ENCODE peak calls at places on chromosomes 12 and 14, in six cellular contexts. L, B, P, O, G and S are unnamed samples.

GRCh38 chr14:97024300-97024699 is 227.1 kb downstream of the VRK1 start:
- DNase-seq in L (no peak), B (no peak), P (no peak), O (no peak), G (no peak), S (no peak)

GRCh38 chr12:64678835-64679234 is 68.5 kb downstream of the RASSF3 start:
- DNase-seq in L (no peak), B (no peak), P (no peak), O (no peak), G (no peak), S (no peak)

GRCh38 chr12:2689879-2690278 is 104.9 kb upstream of the FKBP4 start:
- DNase-seq in L (no peak), B (no peak), P (no peak), O (no peak), G (no peak), S (no peak)

GRCh38 chr14:61211476-61212262 is 69.5 kb downstream of the TMEM30B start:
- DNase-seq in L (no peak), B (no peak), P (no peak), O (no peak), G (no peak), S (no peak)

GRCh38 chr14:102574840-102575478 is 17.5 kb upstream of the RCOR1 start:
- DNase-seq in L (no peak), B (no peak), P (no peak), O (peak; percentile 82), G (no peak), S (no peak)

GRCh38 chr12:97921957-97922722 is 459.5 kb downstream of the RMST start:
- DNase-seq in L (no peak), B (no peak), P (no peak), O (no peak), G (no peak), S (no peak)

GRCh38 chr12:62966990-62967506 is 32.1 kb upstream of the PPM1H start:
- DNase-seq in L (no peak), B (no peak), P (no peak), O (peak; percentile 90), G (no peak), S (no peak)

GRCh38 chr12:115752913-115753726 is 524.4 kb downstream of the MED13L start:
- DNase-seq in L (no peak), B (peak; percentile 33), P (peak; percentile 87), O (peak; percentile 58), G (peak; percentile 20), S (peak; percentile 70)

GRCh38 chr14:43647302-43647701 is 859.8 kb downstream of the FSCB start:
- DNase-seq in L (no peak), B (no peak), P (no peak), O (peak; percentile 23), G (no peak), S (no peak)

GRCh38 chr14:94469261-94469660 is 6.7 kb downstream of the SERPINA9 start:
- DNase-seq in L (no peak), B (no peak), P (no peak), O (no peak), G (no peak), S (no peak)

GRCh38 chr14:60998617-60999016 is 17.6 kb downstream of the SLC38A6 start:
- DNase-seq in L (no peak), B (no peak), P (no peak), O (no peak), G (no peak), S (no peak)

GRCh38 chr14:74913986-74914573 is 9.0 kb downstream of the RPS6KL1 start:
- DNase-seq in L (no peak), B (peak; percentile 65), P (peak; percentile 68), O (peak; percentile 62), G (peak; percentile 73), S (peak; percentile 88)

GRCh38 chr12:118376089-118377004 is at the start of gene SUDS3:
- DNase-seq in L (peak; percentile 94), B (peak; percentile 95), P (peak; percentile 89), O (peak; percentile 78), G (peak; percentile 90), S (peak; percentile 97)

GRCh38 chr14:102530828-102531478 is 21.4 kb upstream of the ANKRD9 start:
- DNase-seq in L (no peak), B (no peak), P (no peak), O (no peak), G (no peak), S (no peak)

GRCh38 chr14:61385002-61385685 is 63.8 kb downstream of the PRKCH start:
- DNase-seq in L (peak; percentile 39), B (no peak), P (no peak), O (no peak), G (no peak), S (no peak)

GRCh38 chr14:45715946-45716345 is 462.9 kb upstream of the MIS18BP1 start:
- DNase-seq in L (no peak), B (no peak), P (no peak), O (no peak), G (no peak), S (no peak)

GRCh38 chr14:91388551-91388975 is 29.1 kb downstream of the CCDC88C start:
- DNase-seq in L (no peak), B (no peak), P (no peak), O (no peak), G (no peak), S (no peak)

GRCh38 chr12:5309654-5310053 is 122.3 kb upstream of the NTF3 start:
- DNase-seq in L (no peak), B (no peak), P (peak; percentile 76), O (no peak), G (no peak), S (no peak)

GRCh38 chr14:105475916-105476845 is 1.6 kb downstream of the CRIP2 start:
- DNase-seq in L (no peak), B (peak; percentile 73), P (no peak), O (peak; percentile 57), G (peak; percentile 37), S (no peak)

GRCh38 chr12:9707864-9708808 is 24.8 kb downstream of the CLECL1 start:
- DNase-seq in L (peak; percentile 56), B (peak; percentile 58), P (peak; percentile 17), O (peak; percentile 31), G (no peak), S (peak; percentile 66)

GRCh38 chr12:121003650-121004049 is 12.6 kb downstream of the C12orf43 start:
- DNase-seq in L (no peak), B (peak; percentile 61), P (no peak), O (peak; percentile 46), G (no peak), S (no peak)

GRCh38 chr12:124700810-124701594 is 133.6 kb upstream of the NCOR2 start:
- DNase-seq in L (no peak), B (peak; percentile 68), P (no peak), O (no peak), G (peak; percentile 37), S (peak; percentile 74)

GRCh38 chr12:130832561-130833209 is 6.4 kb downstream of the STX2 start:
- DNase-seq in L (no peak), B (no peak), P (no peak), O (no peak), G (peak; percentile 53), S (no peak)

GRCh38 chr14:22882529-22883190 is 362 bp upstream of the REM2 start:
- DNase-seq in L (no peak), B (peak; percentile 50), P (peak; percentile 44), O (no peak), G (peak; percentile 47), S (peak; percentile 54)

GRCh38 chr12:11730299-11731041 is 81.0 kb downstream of the ETV6 start:
- DNase-seq in L (peak; percentile 74), B (peak; percentile 84), P (peak; percentile 84), O (no peak), G (no peak), S (no peak)
- TF ChIP-seq POLR2A in L (no peak), B (no peak), P (no peak), O (no peak), G (no peak), S (no peak)

DNA sequence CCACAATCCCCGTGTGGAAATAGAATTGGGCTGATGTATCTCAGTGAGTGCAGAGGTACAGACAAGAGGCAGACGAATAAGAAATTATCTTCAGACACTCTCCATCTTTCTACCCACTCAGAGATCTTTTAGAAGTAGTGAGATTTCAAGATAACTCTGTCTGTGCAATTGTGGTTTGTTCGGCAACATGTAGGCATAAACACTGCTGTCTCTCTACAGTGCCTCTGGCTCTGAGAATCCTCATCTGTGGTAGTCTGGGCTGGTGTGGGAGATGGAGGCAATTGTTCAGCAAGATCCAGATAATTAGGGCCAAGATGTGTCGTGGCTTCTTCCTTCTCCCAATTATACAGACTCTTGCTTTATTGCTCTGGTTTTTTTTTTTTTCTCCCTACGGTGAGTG is 3.1 kb downstream of the HOXC13 start:
- DNase-seq in L (no peak), B (no peak), P (no peak), O (no peak), G (no peak), S (no peak)
- H3K9me3 ChIP-seq in L (no peaks in the 10 kb centered on the region), B (no peaks in the 10 kb centered on the region), P (no peaks in the 10 kb centered on the region), O (no peaks in the 10 kb centered on the region), G (no peaks in the 10 kb centered on the region), S (no peaks in the 10 kb centered on the region)

DNA sequence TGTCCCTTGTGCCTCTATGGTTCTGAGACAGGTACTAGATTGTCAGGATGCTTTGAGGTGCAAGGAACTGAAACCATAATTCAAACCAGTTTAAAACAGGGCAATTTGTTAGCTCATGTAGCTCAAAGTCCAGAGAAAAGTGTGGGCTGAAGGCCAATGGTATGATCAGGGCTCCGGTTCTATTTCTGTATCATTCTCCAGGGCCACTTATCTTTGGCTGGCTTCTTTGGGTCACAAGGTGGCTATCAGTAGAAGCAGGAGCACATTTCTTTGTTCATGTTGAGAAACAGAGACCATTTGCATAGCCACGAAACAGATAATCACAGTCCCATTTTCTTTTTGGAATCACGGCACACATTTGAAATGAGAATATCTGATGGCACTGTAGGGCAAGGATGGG is 294.9 kb downstream of the ETNK1 start:
- DNase-seq in L (no peak), B (no peak), P (no peak), O (no peak), G (no peak), S (no peak)
- H3K4me3 ChIP-seq in L (no peak overlapping the region), B (no peak overlapping the region), P (no peak overlapping the region), O (no peak overlapping the region), G (no peak overlapping the region), S (no peak overlapping the region)

GRCh38 chr12:53479314-53479713 is 19.9 kb downstream of the MAP3K12 start:
- DNase-seq in L (no peak), B (no peak), P (no peak), O (no peak), G (no peak), S (no peak)

GRCh38 chr12:53476769-53477209 is 22.5 kb downstream of the MAP3K12 start:
- DNase-seq in L (no peak), B (no peak), P (no peak), O (no peak), G (no peak), S (no peak)

GRCh38 chr12:53481108-53481442 is 18.2 kb downstream of the MAP3K12 start:
- DNase-seq in L (no peak), B (no peak), P (no peak), O (no peak), G (no peak), S (no peak)

GRCh38 chr12:53480425-53481107 is 18.7 kb downstream of the MAP3K12 start:
- DNase-seq in L (no peak), B (no peak), P (no peak), O (no peak), G (no peak), S (no peak)

DNA sequence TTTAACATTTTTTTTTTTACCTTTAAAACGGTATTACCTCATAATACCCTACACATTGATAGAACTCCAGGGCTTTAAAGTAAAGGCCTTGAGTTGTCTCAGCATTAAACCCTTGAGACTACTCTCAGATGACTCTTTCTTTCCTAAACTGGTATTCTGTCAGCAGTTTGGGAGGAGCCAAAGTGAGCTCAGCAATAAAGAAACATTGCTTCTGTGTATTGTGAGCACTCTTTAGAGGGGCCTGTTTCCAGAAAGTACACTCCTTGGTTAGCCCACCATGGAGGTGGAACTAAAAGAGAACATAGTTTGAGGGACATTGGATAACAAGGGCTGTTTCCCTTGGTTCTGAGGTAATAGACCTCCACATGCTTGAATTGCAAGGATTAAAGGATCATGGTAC is 20.4 kb downstream of the MAP3K12 start:
- DNase-seq in L (no peak), B (no peak), P (no peak), O (no peak), G (no peak), S (no peak)
- TF ChIP-seq POLR2A in L (no peak), B (no peak), P (no peak), O (no peak), G (no peak), S (no peak)